ENCODE peak calls at places on chromosomes 1 and 21, in four cellular contexts. B, H, O and Z are unnamed samples.

GRCh38 chr1:3736708-3737107 is 15.5 kb upstream of the CCDC27 start:
- DNase-seq in O (no peak), B (no peak), H (no peak), Z (no peak)

GRCh38 chr1:175152006-175152652 is 40.4 kb downstream of the KIAA0040 start:
- DNase-seq in B (no peak), O (peak; percentile 39), H (peak; percentile 75), Z (peak; percentile 58)

GRCh38 chr1:212286437-212287131 is 1.4 kb downstream of the PPP2R5A start:
- DNase-seq in B (no peak), O (peak; percentile 49), H (peak; percentile 53), Z (no peak)

GRCh38 chr1:154816937-154817336 is 53.1 kb downstream of the KCNN3 start:
- DNase-seq in H (no peak), B (no peak), O (no peak), Z (no peak)

GRCh38 chr1:41658444-41659158 is 174.1 kb upstream of the EDN2 start:
- DNase-seq in O (no peak), H (no peak), B (no peak), Z (no peak)

GRCh38 chr1:63691672-63692425 is 82.0 kb upstream of the ROR1 start:
- DNase-seq in H (peak; percentile 68), O (peak; percentile 84), B (peak; percentile 90), Z (peak; percentile 9)

GRCh38 chr1:67614511-67614934 is 70.5 kb upstream of the GADD45A start:
- DNase-seq in H (no peak), B (no peak), O (no peak), Z (no peak)

GRCh38 chr1:116495534-116495933 is 75.3 kb downstream of the CD58 start:
- DNase-seq in H (no peak), B (no peak), O (no peak), Z (no peak)

GRCh38 chr1:67261646-67262045 is 46.0 kb upstream of the IL12RB2 start:
- DNase-seq in B (no peak), O (no peak), H (no peak), Z (no peak)

GRCh38 chr21:27379381-27379780 is 412.5 kb upstream of the ADAMTS5 start:
- DNase-seq in B (no peak), H (no peak), O (no peak), Z (no peak)